ENCODE peak calls at places on chromosomes 16 and 17, in eight cellular contexts. K, P, M, I, F, T, O and A are unnamed samples.

GRCh38 chr17:63035271-63035670 is 69.2 kb downstream of the TANC2 start:
- DNase-seq in O (no peak), P (peak), F (no peak), K (no peak), M (peak), I (peak), T (peak), A (peak)

GRCh38 chr17:27506348-27507218 is 50.3 kb downstream of the KSR1 start:
- DNase-seq in M (no peak), T (no peak), P (no peak), I (peak), O (no peak), F (no peak), K (no peak), A (no peak)

GRCh38 chr17:59783221-59784016 is 76.0 kb downstream of the VMP1 start:
- DNase-seq in O (no peak), F (no peak), K (no peak), I (no peak), P (no peak), T (peak), M (no peak), A (no peak)

GRCh38 chr16:29820730-29821662 is 734 bp downstream of the MVP start:
- DNase-seq in M (no peak), O (peak), K (no peak), I (no peak), F (no peak), P (no peak), T (peak), A (no peak)

GRCh38 chr16:88785106-88785924 is at the start of gene PIEZO1:
- DNase-seq in I (no peak), P (no peak), K (no peak), M (no peak), F (peak), T (peak), O (peak), A (no peak)

GRCh38 chr16:2919511-2920255 is 8.0 kb downstream of the FLYWCH1 start:
- DNase-seq in F (no peak), O (no peak), M (peak), T (peak), P (peak), I (peak), K (no peak), A (peak)

GRCh38 chr17:17141860-17142552 is 64.1 kb downstream of the PLD6 start:
- DNase-seq in I (no peak), O (no peak), K (no peak), M (no peak), P (no peak), F (no peak), T (peak), A (no peak)

GRCh38 chr17:20721151-20721550 is 141.6 kb downstream of the CDRT15L2 start:
- DNase-seq in K (no peak), M (no peak), P (no peak), I (no peak), T (peak), O (no peak), F (no peak), A (no peak)

GRCh38 chr17:74870512-74870911 is 2.3 kb downstream of the FDXR start:
- DNase-seq in K (no peak), T (peak), P (peak), I (no peak), O (no peak), M (no peak), F (no peak), A (no peak)

GRCh38 chr17:61325382-61326073 is 74.1 kb upstream of the TBX2 start:
- DNase-seq in O (no peak), I (no peak), T (peak), M (no peak), K (no peak), P (no peak), F (no peak), A (no peak)

GRCh38 chr17:40606548-40607353 is 40.9 kb downstream of the SMARCE1 start:
- DNase-seq in K (no peak), F (no peak), P (no peak), T (no peak), M (no peak), I (no peak), O (no peak), A (no peak)

GRCh38 chr17:68682913-68683312 is 81.7 kb upstream of the FAM20A start:
- DNase-seq in P (no peak), T (no peak), F (no peak), K (no peak), O (no peak), I (no peak), M (no peak), A (no peak)

GRCh38 chr16:3951861-3952332 is 71.4 kb upstream of the CREBBP start:
- DNase-seq in K (no peak), P (no peak), T (peak), O (no peak), F (no peak), M (no peak), I (peak), A (no peak)

GRCh38 chr17:63698381-63698885 is 1.5 kb downstream of the LIMD2 start:
- DNase-seq in T (no peak), P (no peak), M (no peak), I (no peak), K (no peak), O (no peak), F (no peak), A (no peak)

GRCh38 chr17:30236807-30237206 is 1.3 kb upstream of the SLC6A4 start:
- DNase-seq in T (peak), M (no peak), K (peak), F (peak), O (peak), P (no peak), I (no peak), A (no peak)

GRCh38 chr16:31842864-31843263 is 30.7 kb upstream of the ZNF267 start:
- DNase-seq in P (no peak), M (no peak), F (no peak), O (no peak), T (no peak), K (no peak), I (no peak), A (no peak)

GRCh38 chr16:3651461-3652372 is 2.8 kb upstream of the DNASE1 start:
- DNase-seq in F (peak), P (no peak), T (no peak), K (no peak), I (no peak), O (peak), M (no peak), A (no peak)

GRCh38 chr16:12395266-12395665 is 408.4 kb downstream of the CPPED1 start:
- DNase-seq in F (no peak), O (no peak), I (no peak), M (no peak), K (no peak), P (no peak), T (no peak), A (no peak)

GRCh38 chr17:59311051-59311468 is 20.4 kb upstream of the YPEL2 start:
- DNase-seq in F (no peak), I (peak), O (no peak), M (no peak), K (no peak), T (peak), P (peak), A (no peak)

GRCh38 chr17:19244796-19245195 is 7.6 kb downstream of the EPN2 start:
- DNase-seq in I (no peak), M (no peak), K (no peak), P (no peak), O (no peak), F (no peak), T (no peak), A (no peak)

GRCh38 chr17:78168906-78169793 is 769 bp downstream of the SYNGR2 start:
- DNase-seq in I (no peak), O (peak), K (no peak), T (peak), P (no peak), M (no peak), F (no peak), A (no peak)

GRCh38 chr16:68287276-68288251 is 23.2 kb downstream of the SLC7A6OS start:
- DNase-seq in F (peak), I (peak), T (peak), M (no peak), O (no peak), K (peak), P (peak), A (peak)

GRCh38 chr17:17818088-17818526 is 18.7 kb downstream of the SREBF1 start:
- DNase-seq in M (no peak), O (peak), T (peak), F (no peak), I (no peak), P (no peak), K (no peak), A (no peak)

GRCh38 chr17:50501054-50501453 is 7.2 kb upstream of the MYCBPAP start:
- DNase-seq in T (no peak), P (no peak), F (no peak), M (no peak), K (no peak), O (no peak), I (no peak), A (no peak)

GRCh38 chr17:8209909-8210760 is at the start of gene AURKB:
- DNase-seq in P (peak), M (peak), I (peak), F (peak), O (peak), K (peak), T (peak), A (peak)

GRCh38 chr17:12659500-12659899 is 6.2 kb upstream of the MYOCD start:
- DNase-seq in T (peak), F (no peak), M (peak), P (no peak), I (no peak), O (no peak), K (no peak), A (peak)

GRCh38 chr17:68623811-68624210 is 22.6 kb upstream of the FAM20A start:
- DNase-seq in T (no peak), M (no peak), I (no peak), O (no peak), K (no peak), F (no peak), P (no peak), A (no peak)

GRCh38 chr17:9307313-9307998 is 268.2 kb downstream of the STX8 start:
- DNase-seq in T (peak), O (no peak), F (no peak), P (no peak), M (no peak), I (no peak), K (no peak), A (no peak)

GRCh38 chr16:82995927-82996441 is 369.2 kb downstream of the CDH13 start:
- DNase-seq in K (no peak), M (peak), I (peak), T (peak), P (peak), F (no peak), O (no peak), A (peak)

GRCh38 chr16:29839822-29840221 is 19.6 kb downstream of the MVP start:
- DNase-seq in O (no peak), P (no peak), T (no peak), F (no peak), I (no peak), M (no peak), K (no peak), A (no peak)

GRCh38 chr17:4344926-4345325 is 21.5 kb downstream of the UBE2G1 start:
- DNase-seq in M (no peak), F (no peak), K (no peak), O (no peak), I (no peak), P (no peak), T (no peak), A (no peak)

GRCh38 chr17:2215616-2216364 is 87.8 kb downstream of the SMG6 start:
- DNase-seq in I (peak), P (peak), T (peak), K (no peak), O (peak), M (peak), F (peak), A (peak)

GRCh38 chr17:1446201-1446600 is 9.8 kb downstream of the CRK start:
- DNase-seq in K (no peak), I (no peak), O (no peak), P (no peak), M (no peak), T (no peak), F (no peak), A (no peak)

GRCh38 chr17:172401-172800 is 9.0 kb downstream of the DOC2B start:
- DNase-seq in M (no peak), I (no peak), O (no peak), F (no peak), P (no peak), K (no peak), T (no peak), A (no peak)

DNA sequence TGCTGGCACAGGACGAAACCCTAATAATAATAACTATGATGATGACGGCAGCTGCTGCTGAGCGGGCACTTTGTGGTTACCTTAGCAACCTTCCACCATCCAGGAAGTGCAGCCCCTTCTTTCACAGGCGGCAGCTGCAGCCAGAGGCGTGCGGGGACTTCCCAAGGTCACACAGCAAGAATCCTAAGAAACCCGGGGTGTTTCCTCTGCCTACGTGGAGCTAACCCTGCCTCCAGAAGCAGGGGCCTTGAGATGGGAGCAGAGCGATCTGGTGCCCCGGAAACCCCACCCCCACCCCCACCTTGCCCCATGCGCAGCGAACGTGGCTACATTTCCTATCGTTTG is 22.4 kb upstream of the EIF1 start:
- DNase-seq in M (peak), I (no peak), F (no peak), K (no peak), P (no peak), T (peak), O (peak), A (no peak)
- H3K4me3 ChIP-seq in M (peak), I (peak), F (peak), K (peak), P (peak), T (peak), O (peak), A (no peak)

GRCh38 chr17:45132569-45133463 is 501 bp upstream of the PLCD3 start:
- DNase-seq in F (peak), K (no peak), T (peak), O (peak), P (no peak), I (no peak), M (no peak), A (no peak)
- TF ChIP-seq CTCF in F (peak), K (peak), T (peak), O (peak), P (peak), I (peak), M (peak), A (peak)

GRCh38 chr17:82959990-82960418 is 119.4 kb upstream of the METRNL start:
- DNase-seq in M (no peak), T (no peak), K (no peak), I (no peak), O (peak), P (no peak), F (no peak), A (no peak)

GRCh38 chr17:82963104-82963950 is 116.1 kb upstream of the METRNL start:
- DNase-seq in T (peak), M (peak), F (peak), K (peak), P (peak), I (peak), O (peak), A (peak)

GRCh38 chr17:82962163-82962720 is 117.2 kb upstream of the METRNL start:
- DNase-seq in K (no peak), T (no peak), I (no peak), M (no peak), O (no peak), F (no peak), P (no peak), A (peak)

GRCh38 chr17:82960419-82961271 is 118.8 kb upstream of the METRNL start:
- DNase-seq in P (no peak), T (no peak), I (no peak), K (no peak), O (peak), F (no peak), M (no peak), A (no peak)

GRCh38 chr17:82961366-82962162 is 117.8 kb upstream of the METRNL start:
- DNase-seq in I (no peak), K (no peak), M (no peak), F (no peak), P (no peak), T (no peak), O (peak), A (no peak)
- H3K4me3 ChIP-seq in I (no peak), K (no peak), M (no peak), F (no peak), P (no peak), T (no peak), O (no peak), A (no peak)

GRCh38 chr16:15460601-15461000 is 26.2 kb downstream of the BMERB1 start:
- DNase-seq in F (no peak), I (no peak), M (no peak), P (no peak), T (no peak), O (no peak), K (no peak), A (no peak)
- TF ChIP-seq CTCF in F (no peak), I (no peak), M (no peak), P (no peak), T (no peak), O (no peak), K (no peak), A (no peak)

GRCh38 chr16:53695070-53695469 is 8.6 kb downstream of the RPGRIP1L start:
- DNase-seq in K (no peak), P (no peak), O (no peak), M (peak), I (peak), T (peak), F (no peak), A (peak)

GRCh38 chr16:53692146-53692545 is 11.5 kb downstream of the RPGRIP1L start:
- DNase-seq in P (no peak), M (no peak), F (no peak), T (peak), O (no peak), I (no peak), K (no peak), A (no peak)

GRCh38 chr16:53689636-53690035 is 14.0 kb downstream of the RPGRIP1L start:
- DNase-seq in F (no peak), I (no peak), O (no peak), T (no peak), K (no peak), P (no peak), M (no peak), A (no peak)
- H3K4me3 ChIP-seq in F (no peak), I (no peak), O (no peak), T (no peak), K (no peak), P (no peak), M (no peak), A (no peak)

GRCh38 chr16:66950971-66951790 is 9.9 kb upstream of the CES3 start:
- DNase-seq in F (no peak), T (no peak), M (no peak), I (no peak), K (no peak), P (no peak), O (no peak), A (no peak)
- TF ChIP-seq CTCF in F (no peak), T (no peak), M (no peak), I (no peak), K (no peak), P (no peak), O (no peak), A (no peak)

DNA sequence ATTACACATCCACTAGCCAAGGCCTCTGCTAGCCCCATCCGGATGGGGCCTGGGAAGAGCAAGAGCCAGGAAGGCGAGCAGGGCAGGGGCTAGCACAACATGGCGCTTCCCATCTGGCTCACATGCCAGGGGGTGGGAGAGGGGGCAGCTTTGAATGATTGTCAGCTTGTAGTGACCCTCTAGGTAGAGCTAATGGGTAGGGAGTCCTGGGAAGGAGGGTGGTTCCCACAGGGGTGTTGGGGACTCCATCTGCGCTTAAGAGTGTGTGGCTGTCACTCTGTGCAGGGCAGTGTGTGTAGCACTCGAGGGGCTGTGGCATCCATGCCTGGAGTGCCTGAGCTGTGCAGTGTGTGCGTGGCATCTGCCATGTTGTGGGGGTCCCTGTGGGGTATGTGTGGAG is 24.5 kb downstream of the ARHGAP23 start:
- DNase-seq in K (no peak), T (no peak), P (no peak), M (no peak), I (no peak), F (no peak), O (no peak), A (no peak)
- H3K4me3 ChIP-seq in K (no peak), T (peak), P (peak), M (no peak), I (no peak), F (no peak), O (no peak), A (peak)

GRCh38 chr17:43418441-43419374 is 19.9 kb downstream of the ARL4D start:
- DNase-seq in F (no peak), T (peak), O (no peak), I (peak), K (no peak), P (peak), M (peak), A (peak)
- TF ChIP-seq CTCF in F (no peak), T (peak), O (no peak), I (no peak), K (no peak), P (no peak), M (peak), A (no peak)

GRCh38 chr17:39399792-39400191 is 1.6 kb downstream of the FBXL20 start:
- DNase-seq in K (no peak), I (no peak), P (no peak), T (no peak), F (no peak), M (no peak), O (no peak), A (no peak)
- H3K4me3 ChIP-seq in K (peak), I (peak), P (peak), T (peak), F (no peak), M (no peak), O (peak), A (no peak)